ENCODE peak calls at places on chromosomes 12 and 14, in seven cellular contexts. One of them, this sample, is unnamed.

GRCh38 chr12:46956451-46957035 is 122.9 kb upstream of the PCED1B start:
- DNase-seq in H9: no peak
- DNase-seq in mesenchymal stem cell: no peak
- DNase-seq in neuronal stem cell: no peak
- DNase-seq in IMR-90: no peak
- DNase-seq in mesendoderm: no peak
- DNase-seq in trophoblast cell: no peak
- DNase-seq in this sample: no peak

GRCh38 chr14:103613517-103613916 is 15.5 kb upstream of the KLC1 start:
- DNase-seq in H9: no peak
- DNase-seq in mesenchymal stem cell: no peak
- DNase-seq in neuronal stem cell: no peak
- DNase-seq in IMR-90: no peak
- DNase-seq in mesendoderm: no peak
- DNase-seq in trophoblast cell: no peak
- DNase-seq in this sample: no peak

GRCh38 chr14:50853891-50854290 is 18.0 kb upstream of the ABHD12B start:
- DNase-seq in H9: no peak
- DNase-seq in mesenchymal stem cell: no peak
- DNase-seq in neuronal stem cell: no peak
- DNase-seq in IMR-90: no peak
- DNase-seq in mesendoderm: no peak
- DNase-seq in trophoblast cell: peak; percentile 43
- DNase-seq in this sample: no peak

GRCh38 chr12:51976376-51977160 is 25.1 kb downstream of the ACVR1B start:
- DNase-seq in H9: no peak
- DNase-seq in mesenchymal stem cell: peak; percentile 73
- DNase-seq in neuronal stem cell: no peak
- DNase-seq in IMR-90: peak; percentile 50
- DNase-seq in mesendoderm: peak; percentile 37
- DNase-seq in trophoblast cell: peak; percentile 90
- DNase-seq in this sample: no peak

GRCh38 chr14:80055912-80056801 is 155.1 kb downstream of the DIO2 start:
- DNase-seq in H9: peak; percentile 62
- DNase-seq in mesenchymal stem cell: peak; percentile 63
- DNase-seq in neuronal stem cell: peak; percentile 44
- DNase-seq in IMR-90: peak; percentile 78
- DNase-seq in mesendoderm: peak; percentile 72
- DNase-seq in trophoblast cell: peak; percentile 51
- DNase-seq in this sample: peak; percentile 34

GRCh38 chr14:90451953-90452352 is 55.1 kb downstream of the CALM1 start:
- DNase-seq in H9: no peak
- DNase-seq in mesenchymal stem cell: no peak
- DNase-seq in neuronal stem cell: no peak
- DNase-seq in IMR-90: no peak
- DNase-seq in mesendoderm: no peak
- DNase-seq in trophoblast cell: no peak
- DNase-seq in this sample: no peak

GRCh38 chr12:132151766-132152410 is 7.6 kb downstream of the NOC4L start:
- DNase-seq in H9: no peak
- DNase-seq in mesenchymal stem cell: no peak
- DNase-seq in neuronal stem cell: no peak
- DNase-seq in IMR-90: no peak
- DNase-seq in mesendoderm: no peak
- DNase-seq in trophoblast cell: no peak
- DNase-seq in this sample: no peak

GRCh38 chr12:75656650-75657049 is 145.2 kb upstream of the KRR1 start:
- DNase-seq in H9: no peak
- DNase-seq in mesenchymal stem cell: peak; percentile 80
- DNase-seq in neuronal stem cell: no peak
- DNase-seq in IMR-90: peak; percentile 95
- DNase-seq in mesendoderm: peak; percentile 86
- DNase-seq in trophoblast cell: peak; percentile 89
- DNase-seq in this sample: no peak

GRCh38 chr14:25032092-25032784 is 17.7 kb downstream of the STXBP6 start:
- DNase-seq in H9: peak; percentile 41
- DNase-seq in mesenchymal stem cell: no peak
- DNase-seq in neuronal stem cell: no peak
- DNase-seq in IMR-90: no peak
- DNase-seq in mesendoderm: peak; percentile 55
- DNase-seq in trophoblast cell: no peak
- DNase-seq in this sample: no peak

GRCh38 chr12:106863185-106863584 is 88.7 kb downstream of the RIC8B start:
- DNase-seq in H9: no peak
- DNase-seq in mesenchymal stem cell: no peak
- DNase-seq in neuronal stem cell: no peak
- DNase-seq in IMR-90: peak; percentile 16
- DNase-seq in mesendoderm: no peak
- DNase-seq in trophoblast cell: no peak
- DNase-seq in this sample: no peak
- H2BK5ac ChIP-seq in H9: no peak overlapping the region
- H2BK5ac ChIP-seq in mesenchymal stem cell: no peak overlapping the region
- H2BK5ac ChIP-seq in neuronal stem cell: no peak overlapping the region
- H2BK5ac ChIP-seq in IMR-90: no peak overlapping the region
- H2BK5ac ChIP-seq in mesendoderm: no peak overlapping the region
- H2BK5ac ChIP-seq in trophoblast cell: no peak overlapping the region
- H2BK5ac ChIP-seq in this sample: no peak overlapping the region

GRCh38 chr14:56423591-56423991 is 156.0 kb upstream of the TMEM260 start:
- DNase-seq in H9: no peak
- DNase-seq in mesenchymal stem cell: peak; percentile 66
- DNase-seq in neuronal stem cell: no peak
- DNase-seq in IMR-90: peak; percentile 66
- DNase-seq in mesendoderm: no peak
- DNase-seq in trophoblast cell: no peak
- DNase-seq in this sample: no peak
- H2BK5ac ChIP-seq in H9: no peak overlapping the region
- H2BK5ac ChIP-seq in mesenchymal stem cell: no peak overlapping the region
- H2BK5ac ChIP-seq in neuronal stem cell: no peak overlapping the region
- H2BK5ac ChIP-seq in IMR-90: no peak overlapping the region
- H2BK5ac ChIP-seq in mesendoderm: no peak overlapping the region
- H2BK5ac ChIP-seq in trophoblast cell: no peak overlapping the region
- H2BK5ac ChIP-seq in this sample: no peak overlapping the region

GRCh38 chr12:49678711-49679110 is 28.5 kb downstream of the FMNL3 start:
- DNase-seq in H9: no peak
- DNase-seq in mesenchymal stem cell: no peak
- DNase-seq in neuronal stem cell: no peak
- DNase-seq in IMR-90: peak; percentile 31
- DNase-seq in mesendoderm: no peak
- DNase-seq in trophoblast cell: no peak
- DNase-seq in this sample: no peak

GRCh38 chr12:49673446-49674317 is 33.5 kb downstream of the FMNL3 start:
- DNase-seq in H9: peak; percentile 85
- DNase-seq in mesenchymal stem cell: peak; percentile 98
- DNase-seq in neuronal stem cell: peak; percentile 69
- DNase-seq in IMR-90: peak; percentile 94
- DNase-seq in mesendoderm: peak; percentile 76
- DNase-seq in trophoblast cell: peak; percentile 35
- DNase-seq in this sample: no peak

GRCh38 chr12:49674318-49674985 is 32.8 kb downstream of the FMNL3 start:
- DNase-seq in H9: no peak
- DNase-seq in mesenchymal stem cell: peak; percentile 65
- DNase-seq in neuronal stem cell: no peak
- DNase-seq in IMR-90: peak; percentile 41
- DNase-seq in mesendoderm: no peak
- DNase-seq in trophoblast cell: no peak
- DNase-seq in this sample: no peak

GRCh38 chr12:49672351-49673181 is 34.6 kb downstream of the FMNL3 start:
- DNase-seq in H9: no peak
- DNase-seq in mesenchymal stem cell: peak; percentile 47
- DNase-seq in neuronal stem cell: no peak
- DNase-seq in IMR-90: no peak
- DNase-seq in mesendoderm: no peak
- DNase-seq in trophoblast cell: no peak
- DNase-seq in this sample: no peak

GRCh38 chr12:49675137-49675536 is 32.1 kb downstream of the FMNL3 start:
- DNase-seq in H9: no peak
- DNase-seq in mesenchymal stem cell: no peak
- DNase-seq in neuronal stem cell: no peak
- DNase-seq in IMR-90: no peak
- DNase-seq in mesendoderm: no peak
- DNase-seq in trophoblast cell: no peak
- DNase-seq in this sample: no peak
- H2BK5ac ChIP-seq in H9: no peak overlapping the region
- H2BK5ac ChIP-seq in mesenchymal stem cell: no peak overlapping the region
- H2BK5ac ChIP-seq in neuronal stem cell: no peak overlapping the region
- H2BK5ac ChIP-seq in IMR-90: no peak overlapping the region
- H2BK5ac ChIP-seq in mesendoderm: no peak overlapping the region
- H2BK5ac ChIP-seq in trophoblast cell: no peak overlapping the region
- H2BK5ac ChIP-seq in this sample: no peak overlapping the region

DNA sequence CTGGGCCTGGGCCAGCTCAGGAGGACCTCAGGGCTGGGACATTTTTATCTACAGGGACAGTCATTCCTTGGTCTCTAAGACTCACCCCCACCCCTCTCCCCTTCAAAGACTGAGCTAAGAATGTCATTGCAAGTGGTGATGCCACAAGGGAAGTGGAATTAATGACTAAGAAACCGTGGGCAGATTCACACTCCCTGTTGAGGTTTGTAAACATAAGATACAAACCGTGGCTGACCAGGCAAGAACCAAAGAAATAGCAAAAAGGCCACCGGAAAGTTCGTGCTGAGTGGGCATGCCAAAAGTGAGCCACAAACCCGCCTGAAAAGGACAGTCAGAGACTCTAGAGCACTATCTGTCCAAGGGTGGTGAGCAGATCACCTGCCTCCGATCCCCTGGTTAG is 25.7 kb downstream of the NUAK1 start:
- DNase-seq in H9: no peak
- DNase-seq in mesenchymal stem cell: peak; percentile 88
- DNase-seq in neuronal stem cell: no peak
- DNase-seq in IMR-90: peak; percentile 68
- DNase-seq in mesendoderm: peak; percentile 73
- DNase-seq in trophoblast cell: no peak
- DNase-seq in this sample: no peak
- H2BK5ac ChIP-seq in H9: no peak overlapping the region
- H2BK5ac ChIP-seq in mesenchymal stem cell: no peak overlapping the region
- H2BK5ac ChIP-seq in neuronal stem cell: no peak overlapping the region
- H2BK5ac ChIP-seq in IMR-90: no peak overlapping the region
- H2BK5ac ChIP-seq in mesendoderm: no peak overlapping the region
- H2BK5ac ChIP-seq in trophoblast cell: no peak overlapping the region
- H2BK5ac ChIP-seq in this sample: no peak overlapping the region

GRCh38 chr12:114038962-114039361 is 72.8 kb upstream of the RBM19 start:
- DNase-seq in H9: no peak
- DNase-seq in mesenchymal stem cell: no peak
- DNase-seq in neuronal stem cell: no peak
- DNase-seq in IMR-90: no peak
- DNase-seq in mesendoderm: no peak
- DNase-seq in trophoblast cell: no peak
- DNase-seq in this sample: no peak
- H2BK5ac ChIP-seq in H9: no peak overlapping the region
- H2BK5ac ChIP-seq in mesenchymal stem cell: no peak overlapping the region
- H2BK5ac ChIP-seq in neuronal stem cell: no peak overlapping the region
- H2BK5ac ChIP-seq in IMR-90: no peak overlapping the region
- H2BK5ac ChIP-seq in mesendoderm: no peak overlapping the region
- H2BK5ac ChIP-seq in trophoblast cell: no peak overlapping the region
- H2BK5ac ChIP-seq in this sample: no peak overlapping the region

GRCh38 chr12:18456344-18456743 is 195.0 kb downstream of the PIK3C2G start:
- DNase-seq in H9: no peak
- DNase-seq in mesenchymal stem cell: no peak
- DNase-seq in neuronal stem cell: no peak
- DNase-seq in IMR-90: no peak
- DNase-seq in mesendoderm: no peak
- DNase-seq in trophoblast cell: no peak
- DNase-seq in this sample: no peak
- H2BK5ac ChIP-seq in H9: no peak overlapping the region
- H2BK5ac ChIP-seq in mesenchymal stem cell: no peak overlapping the region
- H2BK5ac ChIP-seq in neuronal stem cell: no peak overlapping the region
- H2BK5ac ChIP-seq in IMR-90: no peak overlapping the region
- H2BK5ac ChIP-seq in mesendoderm: no peak overlapping the region
- H2BK5ac ChIP-seq in trophoblast cell: no peak overlapping the region
- H2BK5ac ChIP-seq in this sample: peak overlapping the region; percentile 7

GRCh38 chr14:87067597-87067996 is 925.4 kb downstream of the GALC start:
- DNase-seq in H9: no peak
- DNase-seq in mesenchymal stem cell: no peak
- DNase-seq in neuronal stem cell: no peak
- DNase-seq in IMR-90: no peak
- DNase-seq in mesendoderm: no peak
- DNase-seq in trophoblast cell: no peak
- DNase-seq in this sample: no peak

GRCh38 chr14:87067061-87067460 is 925.9 kb downstream of the GALC start:
- DNase-seq in H9: no peak
- DNase-seq in mesenchymal stem cell: no peak
- DNase-seq in neuronal stem cell: no peak
- DNase-seq in IMR-90: no peak
- DNase-seq in mesendoderm: peak; percentile 3
- DNase-seq in trophoblast cell: no peak
- DNase-seq in this sample: no peak

GRCh38 chr14:87063181-87063580 is 929.8 kb downstream of the GALC start:
- DNase-seq in H9: no peak
- DNase-seq in mesenchymal stem cell: no peak
- DNase-seq in neuronal stem cell: no peak
- DNase-seq in IMR-90: no peak
- DNase-seq in mesendoderm: no peak
- DNase-seq in trophoblast cell: no peak
- DNase-seq in this sample: no peak

GRCh38 chr14:87065366-87065765 is 927.6 kb downstream of the GALC start:
- DNase-seq in H9: no peak
- DNase-seq in mesenchymal stem cell: no peak
- DNase-seq in neuronal stem cell: no peak
- DNase-seq in IMR-90: no peak
- DNase-seq in mesendoderm: no peak
- DNase-seq in trophoblast cell: no peak
- DNase-seq in this sample: no peak

GRCh38 chr14:87066221-87066817 is 926.7 kb downstream of the GALC start:
- DNase-seq in H9: no peak
- DNase-seq in mesenchymal stem cell: peak; percentile 3
- DNase-seq in neuronal stem cell: no peak
- DNase-seq in IMR-90: peak; percentile 4
- DNase-seq in mesendoderm: peak; percentile 19
- DNase-seq in trophoblast cell: no peak
- DNase-seq in this sample: no peak
- H2BK5ac ChIP-seq in H9: no peak overlapping the region
- H2BK5ac ChIP-seq in mesenchymal stem cell: no peak overlapping the region
- H2BK5ac ChIP-seq in neuronal stem cell: no peak overlapping the region
- H2BK5ac ChIP-seq in IMR-90: no peak overlapping the region
- H2BK5ac ChIP-seq in mesendoderm: no peak overlapping the region
- H2BK5ac ChIP-seq in trophoblast cell: no peak overlapping the region
- H2BK5ac ChIP-seq in this sample: no peak overlapping the region

GRCh38 chr12:94504386-94504785 is 44.7 kb upstream of the CEP83 start:
- DNase-seq in H9: no peak
- DNase-seq in mesenchymal stem cell: no peak
- DNase-seq in neuronal stem cell: no peak
- DNase-seq in IMR-90: no peak
- DNase-seq in mesendoderm: no peak
- DNase-seq in trophoblast cell: no peak
- DNase-seq in this sample: no peak
- H2BK5ac ChIP-seq in H9: no peak overlapping the region
- H2BK5ac ChIP-seq in mesenchymal stem cell: no peak overlapping the region
- H2BK5ac ChIP-seq in neuronal stem cell: no peak overlapping the region
- H2BK5ac ChIP-seq in IMR-90: no peak overlapping the region
- H2BK5ac ChIP-seq in mesendoderm: no peak overlapping the region
- H2BK5ac ChIP-seq in trophoblast cell: no peak overlapping the region
- H2BK5ac ChIP-seq in this sample: no peak overlapping the region